ENCODE peak calls at places on chromosomes 12 and 14, in seven cellular contexts. S is hepatocyte, T is PC-3, J is PC-9, L is HCT116, A is GM23338, O is MM.1S. E is an unnamed sample.

GRCh38 chr14:59969319-59969718 is 49.4 kb downstream of the LRRC9 start:
- DNase-seq in S (no peak), J (no peak), L (no peak), T (peak; percentile 98), A (no peak), O (no peak), E (no peak)

GRCh38 chr12:103956515-103957027 is 9.1 kb upstream of the TDG start:
- DNase-seq in O (peak; percentile 27), A (no peak), S (no peak), T (peak; percentile 34), J (peak; percentile 41), L (no peak), E (no peak)

GRCh38 chr14:24095196-24096068 is 1.3 kb downstream of the PCK2 start:
- DNase-seq in O (no peak), T (no peak), J (peak; percentile 24), A (peak; percentile 80), S (peak; percentile 83), L (no peak), E (peak; percentile 77)

GRCh38 chr12:23775208-23775607 is 174.3 kb downstream of the SOX5 start:
- DNase-seq in T (no peak), A (no peak), O (no peak), L (no peak), S (no peak), J (no peak), E (no peak)

GRCh38 chr12:33669349-33669748 is 229.7 kb upstream of the SYT10 start:
- DNase-seq in O (no peak), T (no peak), S (no peak), A (no peak), L (no peak), J (no peak), E (no peak)

GRCh38 chr12:56040151-56040550 is 1.6 kb upstream of the RPS26 start:
- DNase-seq in O (no peak), S (no peak), J (no peak), L (no peak), A (no peak), T (no peak), E (peak; percentile 30)

GRCh38 chr14:62722406-62722805 is 322.9 kb downstream of the KCNH5 start:
- DNase-seq in A (no peak), S (no peak), O (no peak), J (no peak), T (peak; percentile 18), L (no peak), E (no peak)

GRCh38 chr14:54209501-54210231 is 187.1 kb upstream of the CDKN3 start:
- DNase-seq in A (no peak), S (no peak), T (peak; percentile 63), J (peak; percentile 7), O (no peak), L (no peak), E (peak; percentile 75)

GRCh38 chr14:21192875-21193535 is 37.1 kb upstream of the OR5AU1 start:
- DNase-seq in L (no peak), T (no peak), J (no peak), O (no peak), S (no peak), A (no peak), E (peak; percentile 20)

GRCh38 chr12:52522346-52523011 is 2.3 kb upstream of the KRT5 start:
- DNase-seq in S (no peak), T (no peak), O (no peak), L (peak; percentile 27), J (peak; percentile 78), A (no peak), E (peak; percentile 50)

GRCh38 chr12:88860846-88861245 is 280.6 kb upstream of the KITLG start:
- DNase-seq in T (no peak), O (no peak), L (no peak), S (no peak), J (no peak), A (no peak), E (no peak)

GRCh38 chr12:88866881-88867280 is 286.6 kb upstream of the KITLG start:
- DNase-seq in L (no peak), O (no peak), A (no peak), T (no peak), J (no peak), S (no peak), E (peak; percentile 28)

GRCh38 chr12:88868062-88868461 is 287.8 kb upstream of the KITLG start:
- DNase-seq in L (no peak), S (no peak), O (no peak), T (no peak), A (no peak), J (no peak), E (peak; percentile 25)

GRCh38 chr12:88870000-88870737 is 289.9 kb upstream of the KITLG start:
- DNase-seq in O (peak; percentile 29), T (no peak), L (no peak), A (no peak), S (no peak), J (no peak), E (no peak)

GRCh38 chr12:88865537-88865936 is 285.3 kb upstream of the KITLG start:
- DNase-seq in J (no peak), L (no peak), O (no peak), T (no peak), A (no peak), S (no peak), E (no peak)
- H3K9me2 ChIP-seq in J (no peaks in the 10 kb centered on the region), L (no peaks in the 10 kb centered on the region), O (no peaks in the 10 kb centered on the region), T (no peaks in the 10 kb centered on the region), A (peaks cover 3% of the 10 kb centered on the region), S (no peaks in the 10 kb centered on the region), E (no peaks in the 10 kb centered on the region)

DNA sequence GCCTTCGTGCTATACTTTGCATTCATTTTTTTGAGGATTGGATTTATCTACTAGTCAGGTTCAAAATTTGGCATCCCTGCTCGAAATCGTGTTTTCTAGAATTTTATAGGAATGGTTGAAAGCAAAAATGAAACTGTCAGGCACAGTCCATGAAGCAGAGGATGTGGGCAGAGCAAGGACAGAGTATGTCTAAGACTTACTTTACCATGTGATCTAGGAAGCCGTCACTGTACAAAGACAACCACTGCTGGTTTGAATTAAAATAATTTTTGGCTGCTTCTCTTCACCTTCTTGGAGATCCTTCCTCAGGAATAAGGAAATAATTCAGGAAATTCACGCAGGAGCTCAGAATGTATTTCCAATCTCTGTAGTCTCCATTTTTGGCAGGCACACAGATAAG is 31.6 kb upstream of the SGPP1 start:
- DNase-seq in T (no peak), O (peak; percentile 48), L (no peak), J (no peak), A (no peak), S (no peak), E (peak; percentile 52)
- TF ChIP-seq EZH2 in T (no peak), O (no peak), L (no peak), J (no peak), A (no peak), S (no peak), E (no peak)

DNA sequence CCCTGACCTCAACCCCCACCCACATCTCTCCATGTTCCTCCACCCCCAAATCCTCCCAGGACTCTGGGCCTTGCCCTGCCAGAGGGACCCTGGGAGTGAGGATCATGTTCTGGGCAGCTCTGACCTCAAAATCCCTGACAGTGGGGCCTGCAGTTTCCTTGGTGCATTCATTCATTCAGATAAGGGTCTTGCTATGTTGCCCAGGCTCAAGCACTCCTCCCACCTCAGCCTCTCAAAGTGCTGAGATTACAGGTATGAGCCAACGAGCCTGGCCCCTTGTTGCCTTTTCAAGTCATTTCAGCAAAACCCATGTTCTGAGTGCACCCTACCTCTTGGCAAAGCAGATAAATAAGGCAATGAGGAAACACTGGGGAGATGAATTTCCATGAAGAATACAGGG is 29.6 kb downstream of the ARL6IP4 start:
- DNase-seq in A (no peak), J (no peak), S (no peak), L (no peak), O (no peak), T (no peak), E (no peak)
- H3K9me2 ChIP-seq in A (no peaks in the 10 kb centered on the region), J (no peaks in the 10 kb centered on the region), S (no peaks in the 10 kb centered on the region), L (no peaks in the 10 kb centered on the region), O (no peaks in the 10 kb centered on the region), T (no peaks in the 10 kb centered on the region), E (no peaks in the 10 kb centered on the region)

DNA sequence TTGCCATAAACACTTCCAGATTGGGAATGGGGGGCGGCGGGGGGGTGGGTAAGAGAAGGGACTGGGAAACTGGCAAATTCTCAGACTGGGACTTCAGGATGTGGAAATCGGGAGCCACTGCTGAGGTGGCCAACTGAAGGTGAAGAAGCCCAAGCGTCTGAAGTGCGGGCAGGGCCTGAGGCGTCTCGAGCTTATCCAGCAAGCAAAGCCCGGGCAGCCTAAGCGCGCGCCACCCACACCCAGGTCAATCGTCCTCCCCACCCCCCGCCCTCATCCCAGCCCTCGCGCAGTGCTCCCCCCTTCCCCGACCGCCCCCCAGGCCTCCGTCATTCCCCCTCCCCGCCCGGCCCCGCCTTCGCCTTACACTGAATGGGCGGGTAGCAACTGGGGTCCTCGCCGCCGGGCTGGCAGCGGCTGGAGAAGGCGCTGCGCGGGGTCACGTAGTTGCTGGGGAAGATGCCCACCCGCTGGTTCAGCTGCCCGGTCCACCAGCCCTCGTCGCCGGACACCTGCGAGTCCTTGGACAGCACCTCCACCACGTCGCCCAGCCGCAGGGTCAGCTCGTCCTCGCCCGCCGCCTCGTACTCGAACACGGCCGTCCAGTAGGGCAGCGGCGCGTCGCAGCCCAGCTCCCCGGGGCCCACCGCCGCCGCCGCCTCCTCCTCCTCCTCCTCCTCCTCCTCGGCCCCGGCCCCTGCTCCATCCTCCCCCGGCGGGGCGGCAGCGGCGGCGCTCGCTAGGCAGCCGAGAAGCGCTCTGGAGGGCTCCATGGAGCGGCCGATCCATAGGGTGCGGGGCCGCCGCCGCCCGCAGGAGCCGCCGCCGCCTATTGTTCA is 693 bp downstream of the MAP3K9 start:
- DNase-seq in J (peak; percentile 51), S (peak; percentile 63), A (peak; percentile 71), O (peak; percentile 9), T (no peak), L (no peak), E (peak; percentile 24)
- TF ChIP-seq EZH2 in J (no peak), S (no peak), A (no peak), O (no peak), T (no peak), L (no peak), E (no peak)

GRCh38 chr12:47715393-47715876 is 9.6 kb upstream of the RPAP3 start:
- DNase-seq in A (peak; percentile 94), J (peak; percentile 56), T (peak; percentile 91), L (peak; percentile 74), O (peak; percentile 84), S (peak; percentile 88), E (peak; percentile 88)
- H3K9me2 ChIP-seq in A (no peaks in the 10 kb centered on the region), J (no peaks in the 10 kb centered on the region), T (no peaks in the 10 kb centered on the region), L (no peaks in the 10 kb centered on the region), O (no peaks in the 10 kb centered on the region), S (no peaks in the 10 kb centered on the region), E (no peaks in the 10 kb centered on the region)

DNA sequence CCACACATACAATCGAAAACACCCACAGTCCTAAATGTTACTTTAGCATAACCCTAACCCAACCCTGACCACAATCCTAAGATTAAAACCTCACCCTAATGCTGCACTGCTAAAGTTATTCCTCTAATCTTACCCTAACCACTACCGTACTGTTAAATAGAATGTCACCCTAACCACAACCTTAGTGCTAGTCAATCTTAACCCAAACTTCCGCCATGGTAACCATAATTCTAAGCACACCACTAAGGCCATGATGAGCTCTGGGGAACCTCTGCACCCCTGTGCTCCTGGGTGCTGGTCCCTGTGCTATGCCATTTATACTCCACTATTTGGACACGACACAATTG is 38.0 kb downstream of the LTBP2 start:
- DNase-seq in T (no peak), A (no peak), J (no peak), L (no peak), O (no peak), S (no peak), E (no peak)
- TF ChIP-seq EZH2 in T (no peak), A (no peak), J (no peak), L (no peak), O (no peak), S (no peak), E (no peak)

E was measured in GM23248.